ENCODE peak calls at places on chromosomes 2 and 18, in seven cellular contexts. C is endothelial cell of umbilical vein, W is H1, F is SK-N-SH, P is GM12878, Y is K562, X is HepG2. A is an unnamed sample.

GRCh38 chr2:195562624-195563566 is 94.1 kb upstream of the SLC39A10 start:
- DNase-seq in P (no peak), C (no peak), X (no peak), W (no peak), F (peak), Y (no peak), A (no peak)

GRCh38 chr18:28147674-28148171 is 29.2 kb downstream of the CDH2 start:
- DNase-seq in C (peak), Y (no peak), P (no peak), W (no peak), X (peak), F (no peak), A (no peak)

GRCh38 chr18:50523165-50523564 is 36.7 kb upstream of the MAPK4 start:
- DNase-seq in P (no peak), X (no peak), F (no peak), Y (no peak), W (no peak), C (no peak), A (no peak)

GRCh38 chr2:134360750-134361487 is 107.0 kb downstream of the MGAT5 start:
- DNase-seq in F (peak), W (no peak), C (no peak), X (no peak), P (no peak), Y (no peak), A (no peak)

GRCh38 chr2:227783404-227784138 is 30.1 kb upstream of the CCL20 start:
- DNase-seq in X (no peak), F (no peak), Y (no peak), C (no peak), P (peak), W (no peak), A (no peak)

GRCh38 chr2:141021109-141021508 is 1109.7 kb downstream of the LRP1B start:
- DNase-seq in X (no peak), C (peak), Y (no peak), F (no peak), P (no peak), W (no peak), A (no peak)

GRCh38 chr2:1550658-1551316 is 137.5 kb downstream of the TPO start:
- DNase-seq in X (no peak), Y (peak), W (no peak), P (no peak), F (peak), C (peak), A (peak)

GRCh38 chr18:24630346-24630880 is 170.0 kb downstream of the HRH4 start:
- DNase-seq in W (no peak), Y (no peak), C (no peak), F (no peak), X (no peak), P (no peak), A (no peak)

GRCh38 chr2:202599911-202600310 is 34.9 kb upstream of the FAM117B start:
- DNase-seq in Y (no peak), P (no peak), C (no peak), W (no peak), X (no peak), F (no peak), A (no peak)

GRCh38 chr2:67516899-67517530 is 119.9 kb downstream of the ETAA1 start:
- DNase-seq in X (no peak), P (no peak), W (no peak), C (no peak), Y (no peak), F (no peak), A (no peak)

GRCh38 chr2:68193774-68194372 is 36.2 kb downstream of the PNO1 start:
- DNase-seq in C (peak), F (no peak), X (no peak), P (no peak), W (no peak), Y (peak), A (no peak)

GRCh38 chr2:69165079-69165478 is 152.1 kb downstream of the ANTXR1 start:
- DNase-seq in X (no peak), P (no peak), W (no peak), Y (no peak), F (no peak), C (no peak), A (no peak)

GRCh38 chr2:98188351-98189046 is 101.5 kb downstream of the VWA3B start:
- DNase-seq in W (no peak), F (no peak), X (peak), Y (no peak), C (no peak), P (no peak), A (peak)

GRCh38 chr2:5190023-5190422 is 502.2 kb upstream of the SOX11 start:
- DNase-seq in X (no peak), Y (no peak), W (no peak), F (no peak), C (peak), P (no peak), A (no peak)

GRCh38 chr2:175837046-175837445 is 165.0 kb downstream of the LNPK start:
- DNase-seq in W (no peak), C (no peak), Y (no peak), F (no peak), P (no peak), X (no peak), A (no peak)

GRCh38 chr2:16166327-16166981 is 226.1 kb downstream of the MYCN start:
- DNase-seq in X (no peak), W (peak), C (no peak), F (no peak), P (no peak), Y (no peak), A (no peak)

DNA sequence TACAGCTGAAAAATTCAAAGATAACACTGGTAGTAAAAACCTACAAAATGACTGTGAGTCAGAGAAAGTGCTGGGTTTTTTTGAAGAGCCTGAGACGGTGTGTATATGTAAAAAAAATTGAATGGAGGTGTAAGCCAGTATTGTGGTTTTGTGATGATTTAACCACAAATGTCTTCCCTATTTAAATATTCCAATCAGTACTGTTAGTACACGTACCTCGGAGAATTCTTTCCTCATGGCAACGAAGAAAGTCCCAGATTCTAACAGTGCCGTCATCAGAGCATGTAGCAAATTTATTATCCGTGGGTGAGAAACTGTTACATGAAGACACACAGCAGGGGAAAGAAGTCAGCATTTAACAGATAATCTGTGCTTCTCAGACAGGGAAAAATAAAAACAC is 48.1 kb downstream of the WDR33 start:
- DNase-seq in X (no peak), Y (no peak), W (no peak), F (no peak), C (no peak), P (no peak), A (no peak)
- TF ChIP-seq MAX in X (no peak), Y (no peak), W (no peak), F (no peak), C (no peak), P (no peak), A (no peak)

GRCh38 chr18:13616525-13617035 is 109.8 kb downstream of the FAM210A start:
- DNase-seq in W (no peak), F (no peak), P (no peak), C (no peak), Y (no peak), X (no peak), A (no peak)

GRCh38 chr18:13614318-13614643 is 112.1 kb downstream of the FAM210A start:
- DNase-seq in F (no peak), C (no peak), W (no peak), Y (no peak), X (no peak), P (no peak), A (no peak)

GRCh38 chr18:13616041-13616440 is 110.3 kb downstream of the FAM210A start:
- DNase-seq in P (no peak), C (no peak), F (no peak), W (no peak), X (no peak), Y (no peak), A (no peak)

GRCh38 chr18:13614701-13615288 is 111.6 kb downstream of the FAM210A start:
- DNase-seq in F (no peak), C (no peak), X (no peak), Y (no peak), P (no peak), W (no peak), A (no peak)

DNA sequence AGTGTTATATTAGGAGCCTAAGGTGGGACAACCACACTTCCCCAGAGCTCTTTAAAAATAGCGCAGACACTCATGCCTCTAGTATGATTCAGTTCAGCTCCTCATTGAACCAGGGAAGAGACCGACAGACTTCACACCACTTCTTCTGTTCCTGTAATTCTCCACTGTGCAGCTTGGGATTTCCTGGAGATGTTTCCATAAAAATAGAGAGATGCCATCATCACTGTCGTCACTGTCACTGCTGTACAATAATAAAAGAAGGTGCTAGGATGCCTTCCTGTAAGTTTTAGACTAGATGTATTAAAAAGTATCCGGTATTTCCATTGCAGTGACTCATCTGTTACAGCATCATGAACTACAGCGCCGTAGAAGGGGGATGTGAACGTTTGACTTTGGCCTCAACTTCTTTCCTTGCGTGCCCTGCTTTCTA is 110.9 kb downstream of the FAM210A start:
- DNase-seq in W (no peak), Y (no peak), P (no peak), C (no peak), F (no peak), X (no peak), A (no peak)
- H3K4me2 ChIP-seq in W (no peak), Y (no peak), P (peak), C (no peak), F (no peak), X (no peak), A (no peak)

GRCh38 chr2:169081551-169081950 is 12.2 kb downstream of the DHRS9 start:
- DNase-seq in C (no peak), Y (no peak), X (no peak), F (no peak), P (no peak), W (no peak), A (no peak)

GRCh38 chr2:169087757-169088379 is 18.5 kb downstream of the DHRS9 start:
- DNase-seq in X (no peak), W (no peak), C (no peak), F (no peak), P (no peak), Y (no peak), A (no peak)

GRCh38 chr2:169080250-169081035 is 11.1 kb downstream of the DHRS9 start:
- DNase-seq in C (no peak), F (no peak), X (no peak), W (no peak), Y (no peak), P (peak), A (no peak)

GRCh38 chr2:169086893-169087467 is 17.6 kb downstream of the DHRS9 start:
- DNase-seq in F (no peak), X (no peak), C (no peak), Y (no peak), P (no peak), W (no peak), A (no peak)

DNA sequence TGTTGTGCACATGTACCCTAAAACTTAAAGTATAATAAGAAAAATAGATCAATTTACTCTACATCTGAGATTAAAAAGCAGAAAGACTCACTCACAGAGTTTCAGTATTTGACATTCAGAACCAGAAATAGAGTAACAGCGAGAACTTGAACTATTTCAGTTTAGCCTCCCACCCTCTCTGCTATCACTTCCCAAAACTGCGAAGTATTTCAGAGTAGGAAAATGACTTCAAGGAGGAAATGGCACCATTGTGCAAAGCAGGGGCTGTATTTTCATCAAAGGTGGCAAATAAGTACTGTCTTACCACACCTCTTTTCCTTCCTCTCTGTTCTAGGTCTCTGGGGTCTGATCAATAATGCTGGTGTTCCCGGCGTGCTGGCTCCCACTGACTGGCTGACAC is 13.6 kb downstream of the DHRS9 start:
- DNase-seq in Y (no peak), W (no peak), X (no peak), P (peak), F (no peak), C (no peak), A (no peak)
- H2AFZ ChIP-seq in Y (peak), W (no peak), X (no peak), P (peak), F (no peak), C (no peak), A (no peak)

GRCh38 chr2:31440764-31441163 is 26.2 kb upstream of the XDH start:
- DNase-seq in P (no peak), W (no peak), F (no peak), X (no peak), Y (no peak), C (no peak), A (no peak)
- TF ChIP-seq MAX in P (no peak), W (no peak), F (peak), X (no peak), Y (no peak), C (no peak), A (no peak)

DNA sequence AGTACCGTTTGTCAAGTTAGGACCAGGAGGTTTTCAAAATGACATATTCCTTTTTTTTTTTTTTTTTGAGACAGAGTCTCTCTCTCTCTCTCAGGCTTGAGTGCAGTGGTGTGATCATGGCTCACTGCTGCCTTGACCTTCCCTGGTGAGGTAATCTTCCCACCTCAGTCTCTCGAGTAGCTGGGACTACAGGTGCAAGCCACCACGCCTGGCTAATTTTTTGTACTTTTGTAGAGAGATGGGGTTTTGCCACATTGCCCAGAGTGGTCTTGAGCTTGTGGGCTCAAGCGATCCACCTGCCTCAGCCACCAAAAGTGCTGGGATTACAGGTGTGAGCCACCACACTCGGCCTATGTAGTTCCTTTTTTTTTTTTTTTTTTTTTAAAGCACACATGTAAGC is 127.9 kb upstream of the SEC11C start:
- DNase-seq in C (no peak), Y (no peak), F (no peak), X (no peak), P (no peak), W (no peak), A (no peak)
- H3K4me2 ChIP-seq in C (no peak), Y (no peak), F (no peak), X (no peak), P (peak), W (no peak), A (no peak)

GRCh38 chr2:112787729-112788401 is 3.6 kb upstream of the IL1A start:
- DNase-seq in W (no peak), X (no peak), Y (no peak), P (no peak), F (no peak), C (no peak), A (no peak)

GRCh38 chr2:112787294-112787693 is 3.0 kb upstream of the IL1A start:
- DNase-seq in F (no peak), Y (no peak), P (no peak), W (no peak), X (no peak), C (peak), A (no peak)

GRCh38 chr2:112783187-112783721 is 1.0 kb downstream of the IL1A start:
- DNase-seq in P (no peak), Y (no peak), F (no peak), W (no peak), C (peak), X (no peak), A (no peak)

GRCh38 chr2:112782234-112782799 is 2.0 kb downstream of the IL1A start:
- DNase-seq in P (peak), W (no peak), Y (no peak), X (no peak), F (no peak), C (no peak), A (no peak)

GRCh38 chr2:112784199-112785189 is at the start of gene IL1A:
- DNase-seq in F (no peak), P (no peak), X (no peak), Y (peak), W (peak), C (peak), A (peak)
- H2AFZ ChIP-seq in F (no peak), P (peak), X (no peak), Y (peak), W (peak), C (peak), A (peak)

GRCh38 chr2:164842624-164842966 is 972 bp upstream of the COBLL1 start:
- DNase-seq in X (no peak), C (no peak), P (no peak), W (no peak), F (no peak), Y (no peak), A (no peak)

GRCh38 chr2:164841719-164842623 is at the start of gene COBLL1:
- DNase-seq in W (no peak), Y (peak), F (peak), X (peak), C (peak), P (no peak), A (peak)

GRCh38 chr2:164840930-164841718 is 499 bp downstream of the COBLL1 start:
- DNase-seq in Y (peak), C (peak), P (no peak), F (peak), W (no peak), X (peak), A (peak)

GRCh38 chr2:164839914-164840457 is 1.6 kb downstream of the COBLL1 start:
- DNase-seq in P (no peak), F (no peak), X (peak), Y (no peak), W (no peak), C (peak), A (no peak)

GRCh38 chr2:164840458-164840929 is 1.1 kb downstream of the COBLL1 start:
- DNase-seq in W (no peak), C (peak), F (no peak), X (peak), Y (no peak), P (no peak), A (no peak)
- TF ChIP-seq MAX in W (no peak), C (no peak), F (no peak), X (peak), Y (no peak), P (no peak), A (peak)

GRCh38 chr18:11859903-11860407 is 8.7 kb downstream of the CHMP1B start:
- DNase-seq in Y (no peak), X (peak), C (peak), P (no peak), W (no peak), F (no peak), A (peak)
- H3K4me2 ChIP-seq in Y (no peak), X (peak), C (peak), P (no peak), W (no peak), F (peak), A (peak)

A was measured in HCT116.